ENCODE peak calls at places on chromosome 17, in seven cellular contexts. I is AG04450, S is suprapubic skin, J is A549, F is upper lobe of left lung, B is fibroblast of lung, G is body of pancreas. T is an unnamed sample.

GRCh38 chr17:37752482-37752881 is 7.6 kb upstream of the HNF1B start:
- DNase-seq in G (no peak), B (no peak), I (no peak), J (peak; percentile 80), F (no peak), S (no peak), T (no peak)

GRCh38 chr17:42362245-42362961 is 25.8 kb downstream of the STAT3 start:
- DNase-seq in F (peak; percentile 80), J (no peak), I (no peak), G (no peak), S (no peak), B (no peak), T (no peak)

GRCh38 chr17:67095803-67096202 is 51.4 kb downstream of the CACNG1 start:
- DNase-seq in J (no peak), F (no peak), G (no peak), I (no peak), S (no peak), B (peak; percentile 50), T (no peak)

GRCh38 chr17:46056800-46057304 is 57.8 kb downstream of the STH start:
- DNase-seq in G (no peak), F (no peak), I (peak; percentile 2), J (peak; percentile 47), S (no peak), B (peak; percentile 77), T (no peak)

GRCh38 chr17:42016411-42016831 is 818 bp downstream of the DNAJC7 start:
- DNase-seq in S (no peak), J (no peak), G (no peak), I (no peak), F (peak; percentile 38), B (peak; percentile 29), T (no peak)

GRCh38 chr17:67157732-67158639 is 87.0 kb downstream of the HELZ start:
- DNase-seq in S (no peak), B (peak; percentile 55), F (no peak), I (no peak), J (peak; percentile 28), G (no peak), T (no peak)

GRCh38 chr17:28547623-28548416 is 4.6 kb downstream of the UNC119 start:
- DNase-seq in S (no peak), I (no peak), G (peak; percentile 82), F (peak; percentile 82), B (peak; percentile 69), J (peak; percentile 95), T (peak; percentile 79)

GRCh38 chr17:43908111-43908721 is 880 bp upstream of the MPP2 start:
- DNase-seq in F (no peak), J (peak; percentile 77), G (no peak), S (no peak), B (peak; percentile 83), I (peak; percentile 18), T (peak; percentile 90)

GRCh38 chr17:6120351-6120750 is 50.2 kb downstream of the WSCD1 start:
- DNase-seq in G (no peak), I (no peak), B (no peak), J (no peak), F (no peak), S (no peak), T (peak; percentile 48)

GRCh38 chr17:48547839-48548686 is 3.2 kb upstream of the HOXB2 start:
- DNase-seq in J (no peak), I (no peak), F (no peak), B (peak; percentile 94), S (no peak), G (no peak), T (no peak)
- H3K4me3 ChIP-seq in J (no peak overlapping the region), I (peak overlapping the region; percentile 47), F (peak overlapping the region; percentile 10), B (peak overlapping the region; percentile 46), S (peak overlapping the region; percentile 34), G (no peak overlapping the region), T (peak overlapping the region; percentile 29)

GRCh38 chr17:63704836-63705235 is 4.9 kb upstream of the LIMD2 start:
- DNase-seq in G (no peak), F (no peak), J (no peak), B (no peak), S (no peak), I (no peak), T (no peak)
- H3K27ac ChIP-seq in G (no peak overlapping the region), F (no peak overlapping the region), J (no peak overlapping the region), B (no peak overlapping the region), S (no peak overlapping the region), I (no peak overlapping the region), T (no peak overlapping the region)

GRCh38 chr17:14211778-14212177 is 24.9 kb downstream of the CDRT15 start:
- DNase-seq in I (no peak), S (no peak), B (no peak), J (no peak), F (peak; percentile 42), G (peak; percentile 16), T (peak; percentile 17)

GRCh38 chr17:14212401-14212800 is 24.3 kb downstream of the CDRT15 start:
- DNase-seq in I (no peak), S (no peak), J (no peak), G (no peak), B (no peak), F (no peak), T (no peak)

GRCh38 chr17:14209215-14209614 is 27.4 kb downstream of the CDRT15 start:
- DNase-seq in G (no peak), F (no peak), I (no peak), S (no peak), B (no peak), J (no peak), T (no peak)

GRCh38 chr17:14214271-14214670 is 22.4 kb downstream of the CDRT15 start:
- DNase-seq in B (no peak), F (no peak), I (no peak), J (no peak), S (no peak), G (no peak), T (no peak)

DNA sequence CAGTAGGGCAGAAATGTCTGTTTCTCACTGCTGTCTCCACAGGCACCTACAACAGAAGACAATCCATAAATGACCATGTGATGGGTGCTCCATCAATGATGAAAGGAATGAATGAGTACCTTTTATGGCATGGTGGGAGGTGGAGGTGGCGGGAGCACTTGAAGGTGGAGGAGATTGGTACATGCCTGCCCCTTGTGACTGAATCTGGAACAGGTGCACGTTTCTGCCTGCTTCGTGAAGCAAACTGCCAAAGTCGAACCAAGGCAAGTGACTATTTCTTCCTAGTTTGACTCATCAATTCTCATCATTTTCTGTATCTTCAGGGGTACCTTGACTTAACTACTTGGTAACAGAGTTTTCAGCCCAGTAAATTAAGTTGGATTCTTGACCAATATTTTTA is 25.4 kb downstream of the CDRT15 start:
- DNase-seq in G (no peak), I (no peak), B (no peak), F (no peak), J (no peak), S (no peak), T (no peak)
- H3K9me3 ChIP-seq in G (no peaks in the 10 kb centered on the region), I (peaks cover 8% of the 10 kb centered on the region), B (no peaks in the 10 kb centered on the region), F (no peaks in the 10 kb centered on the region), J (peaks cover 4% of the 10 kb centered on the region), S (no peaks in the 10 kb centered on the region), T (no peaks in the 10 kb centered on the region)

GRCh38 chr17:57704448-57704847 is 40.7 kb downstream of the CCDC182 start:
- DNase-seq in S (no peak), I (no peak), F (no peak), J (no peak), G (no peak), B (no peak), T (no peak)

GRCh38 chr17:57706761-57707160 is 38.3 kb downstream of the CCDC182 start:
- DNase-seq in S (no peak), B (no peak), J (no peak), G (no peak), I (no peak), F (no peak), T (no peak)

GRCh38 chr17:57705921-57706695 is 39.0 kb downstream of the CCDC182 start:
- DNase-seq in B (no peak), F (no peak), I (no peak), G (no peak), J (no peak), S (no peak), T (no peak)

GRCh38 chr17:57708401-57708800 is 36.7 kb downstream of the CCDC182 start:
- DNase-seq in B (no peak), J (no peak), I (no peak), S (no peak), G (no peak), F (no peak), T (no peak)

GRCh38 chr17:57707892-57708291 is 37.2 kb downstream of the CCDC182 start:
- DNase-seq in G (no peak), B (peak; percentile 3), J (no peak), I (no peak), S (no peak), F (no peak), T (no peak)
- H3K4me3 ChIP-seq in G (no peak overlapping the region), B (no peak overlapping the region), J (no peak overlapping the region), I (no peak overlapping the region), S (no peak overlapping the region), F (no peak overlapping the region), T (no peak overlapping the region)

DNA sequence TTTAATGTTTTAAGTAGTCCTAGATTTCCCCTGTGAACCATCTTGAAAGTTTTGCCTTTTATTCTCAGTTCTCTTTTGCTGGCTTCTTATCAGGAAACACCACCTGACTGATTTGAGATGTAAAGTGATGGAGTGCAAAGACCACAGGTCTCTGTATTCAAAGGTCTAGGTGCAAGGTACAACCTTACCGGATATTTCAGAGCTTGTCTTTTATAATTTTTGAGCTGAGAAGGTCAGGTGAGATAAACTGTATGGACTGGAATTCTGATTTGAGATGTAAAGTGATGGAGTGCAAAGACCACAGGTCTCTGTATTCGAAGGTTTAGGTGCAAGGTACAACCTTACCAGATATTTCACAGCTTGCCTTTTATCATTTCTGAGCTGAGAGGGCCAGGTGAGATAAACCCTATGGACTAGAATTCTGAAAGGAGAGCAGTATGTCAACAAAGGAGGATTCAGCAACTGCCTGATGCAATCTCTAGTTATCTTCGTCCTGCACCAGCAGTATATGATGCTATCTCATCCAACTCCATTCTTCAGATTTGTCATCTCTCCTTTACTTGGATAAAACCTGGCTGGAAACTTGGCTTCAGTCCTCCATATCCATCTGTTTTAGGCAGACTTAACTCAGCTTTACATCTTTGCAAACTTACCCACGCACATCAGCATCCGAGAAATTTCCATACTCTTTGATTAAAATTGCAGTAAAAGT is 64.3 kb downstream of the CENPV start:
- DNase-seq in S (no peak), J (no peak), I (no peak), B (no peak), G (no peak), F (no peak), T (no peak)
- H3K27ac ChIP-seq in S (no peak overlapping the region), J (peak overlapping the region; percentile 97), I (no peak overlapping the region), B (no peak overlapping the region), G (no peak overlapping the region), F (peak overlapping the region; percentile 88), T (no peak overlapping the region)

DNA sequence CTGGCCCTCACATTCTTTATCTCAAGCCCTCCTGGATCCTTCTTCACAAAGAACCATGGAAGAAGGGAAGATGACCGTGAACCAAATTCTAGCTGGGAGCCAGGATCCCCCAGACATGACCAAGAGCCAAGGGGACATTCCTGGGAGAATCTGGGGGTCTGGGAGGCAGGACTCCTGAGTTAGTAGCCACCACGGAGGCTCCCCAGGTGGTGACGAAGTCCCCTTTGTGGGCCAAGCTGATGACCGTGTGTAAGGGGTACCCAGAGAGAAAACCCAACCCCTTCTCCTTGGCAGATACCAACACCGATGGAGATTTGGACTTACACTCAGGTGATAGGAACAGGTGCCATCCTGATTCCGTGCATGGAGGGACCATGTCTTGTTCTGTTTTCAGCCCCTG is 6.8 kb upstream of the GFAP start:
- DNase-seq in G (no peak), I (no peak), J (no peak), S (no peak), B (no peak), F (no peak), T (no peak)
- H3K9me3 ChIP-seq in G (no peaks in the 10 kb centered on the region), I (no peaks in the 10 kb centered on the region), J (no peaks in the 10 kb centered on the region), S (no peaks in the 10 kb centered on the region), B (no peaks in the 10 kb centered on the region), F (no peaks in the 10 kb centered on the region), T (no peaks in the 10 kb centered on the region)